ENCODE peak calls at places on chromosome 13, in ten cellular contexts. One of them, this sample, is unnamed.

GRCh38 chr13:97386832-97387486 is 47.0 kb upstream of the RAP2A start:
- DNase-seq in IMR-90: no peak
- DNase-seq in adrenal gland: no peak
- DNase-seq in heart left ventricle: peak; percentile 32
- DNase-seq in sigmoid colon: peak; percentile 66
- DNase-seq in tibial nerve: no peak
- DNase-seq in uterus: no peak
- DNase-seq in spleen: no peak
- DNase-seq in transverse colon: peak; percentile 26
- DNase-seq in breast epithelium: no peak
- DNase-seq in this sample: peak; percentile 80

GRCh38 chr13:96822900-96823299 is 171.4 kb downstream of the OXGR1 start:
- DNase-seq in IMR-90: no peak
- DNase-seq in adrenal gland: no peak
- DNase-seq in heart left ventricle: no peak
- DNase-seq in sigmoid colon: no peak
- DNase-seq in tibial nerve: no peak
- DNase-seq in uterus: no peak
- DNase-seq in spleen: no peak
- DNase-seq in transverse colon: peak; percentile 25
- DNase-seq in breast epithelium: no peak
- DNase-seq in this sample: peak; percentile 52

GRCh38 chr13:101706651-101707050 is 254.2 kb downstream of the ITGBL1 start:
- DNase-seq in IMR-90: peak; percentile 94
- DNase-seq in adrenal gland: no peak
- DNase-seq in heart left ventricle: no peak
- DNase-seq in sigmoid colon: no peak
- DNase-seq in tibial nerve: no peak
- DNase-seq in uterus: no peak
- DNase-seq in spleen: no peak
- DNase-seq in transverse colon: peak; percentile 8
- DNase-seq in breast epithelium: no peak
- DNase-seq in this sample: peak; percentile 62

GRCh38 chr13:52158629-52159158 is 703 bp downstream of the NEK3 start:
- DNase-seq in IMR-90: peak; percentile 28
- DNase-seq in adrenal gland: peak; percentile 24
- DNase-seq in heart left ventricle: peak; percentile 42
- DNase-seq in sigmoid colon: peak; percentile 67
- DNase-seq in tibial nerve: no peak
- DNase-seq in uterus: peak; percentile 33
- DNase-seq in spleen: no peak
- DNase-seq in transverse colon: peak; percentile 54
- DNase-seq in breast epithelium: no peak
- DNase-seq in this sample: peak; percentile 88

GRCh38 chr13:59877933-59878332 is 285.8 kb downstream of the DIAPH3 start:
- DNase-seq in IMR-90: peak; percentile 60
- DNase-seq in adrenal gland: no peak
- DNase-seq in heart left ventricle: no peak
- DNase-seq in sigmoid colon: no peak
- DNase-seq in tibial nerve: no peak
- DNase-seq in uterus: no peak
- DNase-seq in spleen: no peak
- DNase-seq in transverse colon: no peak
- DNase-seq in breast epithelium: no peak
- DNase-seq in this sample: no peak

GRCh38 chr13:94559201-94559795 is 36.7 kb downstream of the TGDS start:
- DNase-seq in IMR-90: no peak
- DNase-seq in adrenal gland: no peak
- DNase-seq in heart left ventricle: no peak
- DNase-seq in sigmoid colon: no peak
- DNase-seq in tibial nerve: no peak
- DNase-seq in uterus: no peak
- DNase-seq in spleen: no peak
- DNase-seq in transverse colon: no peak
- DNase-seq in breast epithelium: no peak
- DNase-seq in this sample: no peak

GRCh38 chr13:72953391-72953960 is 105.3 kb upstream of the KLF5 start:
- DNase-seq in IMR-90: no peak
- DNase-seq in adrenal gland: no peak
- DNase-seq in heart left ventricle: no peak
- DNase-seq in sigmoid colon: no peak
- DNase-seq in tibial nerve: no peak
- DNase-seq in uterus: no peak
- DNase-seq in spleen: no peak
- DNase-seq in transverse colon: peak; percentile 78
- DNase-seq in breast epithelium: peak; percentile 61
- DNase-seq in this sample: no peak

GRCh38 chr13:22800726-22801401 is 379.9 kb upstream of the SGCG start:
- DNase-seq in IMR-90: peak; percentile 0
- DNase-seq in adrenal gland: peak; percentile 23
- DNase-seq in heart left ventricle: no peak
- DNase-seq in sigmoid colon: peak; percentile 68
- DNase-seq in tibial nerve: peak; percentile 15
- DNase-seq in uterus: no peak
- DNase-seq in spleen: no peak
- DNase-seq in transverse colon: peak; percentile 21
- DNase-seq in breast epithelium: no peak
- DNase-seq in this sample: no peak

GRCh38 chr13:113853518-113854237 is 10.2 kb downstream of the GAS6 start:
- DNase-seq in IMR-90: peak; percentile 44
- DNase-seq in adrenal gland: peak; percentile 18
- DNase-seq in heart left ventricle: no peak
- DNase-seq in sigmoid colon: no peak
- DNase-seq in tibial nerve: no peak
- DNase-seq in uterus: peak; percentile 50
- DNase-seq in spleen: peak; percentile 62
- DNase-seq in transverse colon: no peak
- DNase-seq in breast epithelium: peak; percentile 47
- DNase-seq in this sample: no peak

GRCh38 chr13:76939215-76939614 is 9.1 kb upstream of the ACOD1 start:
- DNase-seq in IMR-90: peak; percentile 41
- DNase-seq in adrenal gland: no peak
- DNase-seq in heart left ventricle: no peak
- DNase-seq in sigmoid colon: no peak
- DNase-seq in tibial nerve: no peak
- DNase-seq in uterus: no peak
- DNase-seq in spleen: no peak
- DNase-seq in transverse colon: no peak
- DNase-seq in breast epithelium: no peak
- DNase-seq in this sample: no peak

GRCh38 chr13:51800456-51800855 is 3.5 kb downstream of the DHRS12 start:
- DNase-seq in IMR-90: no peak
- DNase-seq in adrenal gland: no peak
- DNase-seq in heart left ventricle: no peak
- DNase-seq in sigmoid colon: peak; percentile 91
- DNase-seq in tibial nerve: no peak
- DNase-seq in uterus: no peak
- DNase-seq in spleen: no peak
- DNase-seq in transverse colon: peak; percentile 41
- DNase-seq in breast epithelium: no peak
- DNase-seq in this sample: no peak

DNA sequence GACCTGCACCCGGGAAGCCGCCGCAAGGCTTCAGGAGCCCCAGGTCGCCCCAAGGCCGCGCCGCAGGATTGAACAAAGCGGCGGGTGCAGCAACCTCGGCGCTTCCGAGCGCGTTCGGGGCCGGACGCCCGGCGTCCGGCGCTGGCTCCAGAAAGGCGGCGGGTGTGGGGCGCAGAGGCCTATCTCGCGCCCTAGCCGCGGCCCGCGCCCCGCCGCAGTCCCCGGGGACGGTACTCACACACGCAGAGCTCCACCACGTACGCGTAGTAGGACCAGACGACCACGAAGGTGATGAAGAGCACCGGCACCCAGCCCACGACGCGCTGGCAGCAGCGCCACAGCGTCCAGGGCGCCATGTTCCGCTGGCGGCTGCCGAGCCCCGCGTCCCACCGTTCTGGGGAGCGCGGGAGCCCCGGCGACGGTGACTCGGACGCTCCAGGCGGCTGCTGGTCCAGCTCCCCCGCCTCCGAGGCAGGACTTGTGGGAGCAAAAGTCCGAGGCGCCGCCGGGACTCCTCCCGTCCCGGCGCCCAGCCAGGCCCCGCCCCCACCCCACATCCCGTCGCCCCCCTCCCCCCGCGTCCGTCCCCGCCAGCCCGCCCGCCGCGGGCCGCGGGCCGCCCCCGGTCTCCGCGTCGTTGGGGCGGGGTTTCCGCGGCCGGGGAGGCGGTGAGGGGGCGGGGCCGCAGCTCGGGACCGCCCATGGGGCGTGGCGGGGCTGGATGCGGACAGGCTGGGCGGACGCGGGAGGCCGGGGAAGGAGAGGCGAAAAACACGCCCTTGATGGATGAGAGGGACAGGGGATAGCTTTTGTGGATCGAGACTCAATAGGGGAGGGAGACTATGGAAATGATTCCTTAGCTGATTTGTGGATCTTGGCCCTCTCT is at the start of gene ZDHHC20:
- DNase-seq in IMR-90: peak; percentile 78
- DNase-seq in adrenal gland: peak; percentile 93
- DNase-seq in heart left ventricle: peak; percentile 92
- DNase-seq in sigmoid colon: peak; percentile 95
- DNase-seq in tibial nerve: peak; percentile 78
- DNase-seq in uterus: peak; percentile 88
- DNase-seq in spleen: peak; percentile 98
- DNase-seq in transverse colon: peak; percentile 94
- DNase-seq in breast epithelium: peak; percentile 88
- DNase-seq in this sample: peak; percentile 98
- TF ChIP-seq POLR2A in IMR-90: peak; percentile 71
- TF ChIP-seq POLR2A in adrenal gland: peak; percentile 84
- TF ChIP-seq POLR2A in heart left ventricle: peak; percentile 86
- TF ChIP-seq POLR2A in sigmoid colon: peak; percentile 54
- TF ChIP-seq POLR2A in tibial nerve: peak; percentile 52
- TF ChIP-seq POLR2A in uterus: peak; percentile 56
- TF ChIP-seq POLR2A in spleen: no peak
- TF ChIP-seq POLR2A in transverse colon: peak; percentile 88
- TF ChIP-seq POLR2A in breast epithelium: peak; percentile 25
- TF ChIP-seq POLR2A in this sample: no peak

DNA sequence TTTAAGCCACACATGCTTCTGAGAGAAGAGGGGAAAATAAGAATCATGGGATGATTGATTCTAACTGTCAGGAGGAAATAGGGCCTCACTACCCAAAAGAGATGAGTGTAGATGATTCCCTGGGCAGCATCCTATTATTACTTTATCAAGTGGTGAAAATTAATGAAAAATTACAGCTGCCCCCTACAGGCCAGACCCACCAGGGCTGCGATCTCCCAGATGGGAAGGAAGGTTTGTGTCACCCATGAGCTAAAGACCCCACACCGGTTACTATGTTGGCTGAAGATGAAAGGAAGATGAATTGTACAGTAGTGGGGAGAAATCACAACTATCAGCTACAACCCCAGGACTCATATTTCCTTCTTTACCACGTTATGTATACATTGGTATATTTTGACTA is 49.5 kb downstream of the RFC3 start:
- DNase-seq in IMR-90: no peak
- DNase-seq in adrenal gland: no peak
- DNase-seq in heart left ventricle: no peak
- DNase-seq in sigmoid colon: no peak
- DNase-seq in tibial nerve: no peak
- DNase-seq in uterus: no peak
- DNase-seq in spleen: no peak
- DNase-seq in transverse colon: no peak
- DNase-seq in breast epithelium: no peak
- DNase-seq in this sample: no peak
- TF ChIP-seq CTCF in IMR-90: no peak
- TF ChIP-seq CTCF in adrenal gland: no peak
- TF ChIP-seq CTCF in heart left ventricle: no peak
- TF ChIP-seq CTCF in sigmoid colon: no peak
- TF ChIP-seq CTCF in tibial nerve: no peak
- TF ChIP-seq CTCF in uterus: no peak
- TF ChIP-seq CTCF in spleen: no peak
- TF ChIP-seq CTCF in transverse colon: no peak
- TF ChIP-seq CTCF in breast epithelium: no peak
- TF ChIP-seq CTCF in this sample: no peak

DNA sequence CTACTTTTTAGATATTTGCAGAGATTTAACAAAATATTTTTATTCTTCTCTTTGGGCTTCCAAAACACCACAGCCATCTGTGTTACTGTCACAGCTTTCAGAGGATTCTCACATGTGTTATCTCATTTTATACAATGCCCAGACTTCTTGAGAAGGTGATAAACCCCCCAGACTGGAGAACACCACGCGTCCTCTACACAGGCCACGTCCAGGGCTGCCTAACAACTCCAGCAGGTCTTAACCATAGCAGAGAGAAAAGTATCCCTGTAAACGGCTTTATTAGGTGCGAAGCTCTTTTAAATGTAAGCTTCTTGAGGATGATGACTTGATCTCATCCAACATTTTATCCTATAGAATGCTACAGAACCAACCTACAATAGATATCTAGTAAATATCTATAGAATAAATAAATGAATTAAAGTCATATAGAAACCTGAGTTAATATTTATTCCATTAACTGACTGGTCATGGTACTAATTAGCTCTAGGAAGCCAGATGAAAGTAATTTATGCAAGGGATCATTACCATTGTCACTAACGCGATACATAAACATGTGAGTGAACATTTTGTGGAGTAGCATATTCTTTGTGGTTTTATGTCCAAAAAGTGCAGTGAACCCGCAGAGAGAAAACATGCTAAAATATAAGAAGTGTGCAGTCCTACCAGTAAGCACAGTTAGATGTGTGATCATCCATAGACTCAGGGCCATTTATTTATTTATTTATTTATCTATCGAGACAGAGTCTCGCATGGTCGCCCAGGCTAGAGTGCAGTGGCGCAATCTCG is 1.8 kb downstream of the GPR183 start:
- DNase-seq in IMR-90: no peak
- DNase-seq in adrenal gland: no peak
- DNase-seq in heart left ventricle: no peak
- DNase-seq in sigmoid colon: no peak
- DNase-seq in tibial nerve: no peak
- DNase-seq in uterus: no peak
- DNase-seq in spleen: no peak
- DNase-seq in transverse colon: no peak
- DNase-seq in breast epithelium: no peak
- DNase-seq in this sample: no peak
- H3K4me3 ChIP-seq in IMR-90: no peak overlapping the region
- H3K4me3 ChIP-seq in adrenal gland: no peak overlapping the region
- H3K4me3 ChIP-seq in heart left ventricle: no peak overlapping the region
- H3K4me3 ChIP-seq in sigmoid colon: peak overlapping the region; percentile 48
- H3K4me3 ChIP-seq in tibial nerve: no peak overlapping the region
- H3K4me3 ChIP-seq in uterus: no peak overlapping the region
- H3K4me3 ChIP-seq in spleen: peak overlapping the region; percentile 35
- H3K4me3 ChIP-seq in transverse colon: peak overlapping the region; percentile 23
- H3K4me3 ChIP-seq in breast epithelium: peak overlapping the region; percentile 32
- H3K4me3 ChIP-seq in this sample: no peak overlapping the region

DNA sequence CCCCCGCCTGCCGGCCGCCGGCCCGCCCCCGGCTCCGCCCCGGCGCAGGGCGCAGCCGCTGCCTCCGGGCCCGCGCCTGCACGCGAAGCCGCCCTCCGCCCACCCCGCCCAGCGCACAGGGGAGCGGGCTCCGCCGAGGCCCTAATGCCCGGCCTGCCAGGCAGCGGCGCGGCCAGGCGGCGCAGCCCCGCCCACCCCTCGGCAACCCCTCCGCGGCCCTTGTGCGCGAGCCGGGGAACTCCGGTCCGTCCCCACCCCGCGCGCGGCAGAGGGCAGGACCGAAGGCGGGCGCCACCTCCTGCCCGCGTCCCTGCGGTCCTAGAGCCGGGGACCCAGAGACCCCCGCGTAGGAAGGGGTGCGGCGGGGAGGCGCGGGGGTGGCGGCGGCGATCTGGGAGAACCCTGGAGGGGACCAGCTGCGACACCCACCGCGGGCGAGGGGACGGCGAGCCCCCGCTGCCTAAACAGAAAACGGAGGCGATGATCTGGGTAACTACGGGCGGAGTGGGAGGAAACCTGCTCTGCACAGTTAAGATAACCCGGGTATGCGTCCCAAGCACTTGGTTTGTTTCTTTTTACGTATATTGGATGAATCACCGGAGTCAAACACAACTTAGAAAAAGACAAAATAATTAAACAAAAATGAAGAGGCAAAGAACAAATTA is 351 bp upstream of the USP12 start:
- DNase-seq in IMR-90: peak; percentile 90
- DNase-seq in adrenal gland: peak; percentile 95
- DNase-seq in heart left ventricle: peak; percentile 95
- DNase-seq in sigmoid colon: peak; percentile 96
- DNase-seq in tibial nerve: peak; percentile 76
- DNase-seq in uterus: peak; percentile 86
- DNase-seq in spleen: peak; percentile 100
- DNase-seq in transverse colon: peak; percentile 96
- DNase-seq in breast epithelium: peak; percentile 87
- DNase-seq in this sample: peak; percentile 98
- TF ChIP-seq POLR2A in IMR-90: peak; percentile 61
- TF ChIP-seq POLR2A in adrenal gland: peak; percentile 51
- TF ChIP-seq POLR2A in heart left ventricle: no peak
- TF ChIP-seq POLR2A in sigmoid colon: no peak
- TF ChIP-seq POLR2A in tibial nerve: no peak
- TF ChIP-seq POLR2A in uterus: peak; percentile 38
- TF ChIP-seq POLR2A in spleen: no peak
- TF ChIP-seq POLR2A in transverse colon: peak; percentile 26
- TF ChIP-seq POLR2A in breast epithelium: no peak
- TF ChIP-seq POLR2A in this sample: no peak